ENCODE peak calls at places on chromosomes 7 and 10, in seven cellular contexts. One of them, this sample, is unnamed.

GRCh38 chr10:110547139-110547761 is 20.2 kb upstream of the SMC3 start:
- DNase-seq in pancreas: no peak
- DNase-seq in esophagus squamous epithelium: no peak
- DNase-seq in spleen: no peak
- DNase-seq in hepatocyte: peak; percentile 77
- DNase-seq in HAP-1: no peak
- DNase-seq in neuronal stem cell: no peak
- DNase-seq in this sample: no peak

GRCh38 chr10:118569241-118569881 is 26.1 kb downstream of the PRLHR start:
- DNase-seq in pancreas: no peak
- DNase-seq in esophagus squamous epithelium: no peak
- DNase-seq in spleen: no peak
- DNase-seq in hepatocyte: no peak
- DNase-seq in HAP-1: no peak
- DNase-seq in neuronal stem cell: no peak
- DNase-seq in this sample: no peak

GRCh38 chr7:117791877-117792780 is 81.1 kb downstream of the CTTNBP2 start:
- DNase-seq in pancreas: peak; percentile 31
- DNase-seq in esophagus squamous epithelium: no peak
- DNase-seq in spleen: no peak
- DNase-seq in hepatocyte: no peak
- DNase-seq in HAP-1: no peak
- DNase-seq in neuronal stem cell: no peak
- DNase-seq in this sample: no peak

GRCh38 chr7:44284216-44284615 is 41.2 kb downstream of the CAMK2B start:
- DNase-seq in pancreas: peak; percentile 7
- DNase-seq in esophagus squamous epithelium: no peak
- DNase-seq in spleen: peak; percentile 70
- DNase-seq in hepatocyte: no peak
- DNase-seq in HAP-1: no peak
- DNase-seq in neuronal stem cell: no peak
- DNase-seq in this sample: peak; percentile 55

GRCh38 chr10:10032991-10033390 is 984.7 kb upstream of the CELF2 start:
- DNase-seq in pancreas: no peak
- DNase-seq in esophagus squamous epithelium: no peak
- DNase-seq in spleen: no peak
- DNase-seq in hepatocyte: no peak
- DNase-seq in HAP-1: no peak
- DNase-seq in neuronal stem cell: no peak
- DNase-seq in this sample: no peak

GRCh38 chr7:153061913-153062528 is 302.5 kb downstream of the ACTR3B start:
- DNase-seq in pancreas: no peak
- DNase-seq in esophagus squamous epithelium: no peak
- DNase-seq in spleen: no peak
- DNase-seq in hepatocyte: peak; percentile 62
- DNase-seq in HAP-1: peak; percentile 61
- DNase-seq in neuronal stem cell: peak; percentile 54
- DNase-seq in this sample: no peak

GRCh38 chr7:85094046-85094720 is 92.7 kb downstream of the SEMA3D start:
- DNase-seq in pancreas: no peak
- DNase-seq in esophagus squamous epithelium: no peak
- DNase-seq in spleen: no peak
- DNase-seq in hepatocyte: no peak
- DNase-seq in HAP-1: no peak
- DNase-seq in neuronal stem cell: no peak
- DNase-seq in this sample: no peak

GRCh38 chr10:79300711-79301110 is 46.6 kb upstream of the PPIF start:
- DNase-seq in pancreas: no peak
- DNase-seq in esophagus squamous epithelium: no peak
- DNase-seq in spleen: no peak
- DNase-seq in hepatocyte: no peak
- DNase-seq in HAP-1: no peak
- DNase-seq in neuronal stem cell: no peak
- DNase-seq in this sample: peak; percentile 70

GRCh38 chr10:98309366-98310355 is 41.7 kb upstream of the LOXL4 start:
- DNase-seq in pancreas: peak; percentile 44
- DNase-seq in esophagus squamous epithelium: no peak
- DNase-seq in spleen: no peak
- DNase-seq in hepatocyte: peak; percentile 88
- DNase-seq in HAP-1: peak; percentile 80
- DNase-seq in neuronal stem cell: peak; percentile 60
- DNase-seq in this sample: peak; percentile 86

GRCh38 chr10:103808784-103809183 is 46.6 kb downstream of the SH3PXD2A start:
- DNase-seq in pancreas: no peak
- DNase-seq in esophagus squamous epithelium: no peak
- DNase-seq in spleen: no peak
- DNase-seq in hepatocyte: no peak
- DNase-seq in HAP-1: no peak
- DNase-seq in neuronal stem cell: no peak
- DNase-seq in this sample: no peak

GRCh38 chr7:108794466-108794865 is 224.8 kb downstream of the DNAJB9 start:
- DNase-seq in pancreas: no peak
- DNase-seq in esophagus squamous epithelium: no peak
- DNase-seq in spleen: no peak
- DNase-seq in hepatocyte: no peak
- DNase-seq in HAP-1: no peak
- DNase-seq in neuronal stem cell: no peak
- DNase-seq in this sample: no peak

GRCh38 chr10:73641272-73642060 is at the start of gene MYOZ1:
- DNase-seq in pancreas: no peak
- DNase-seq in esophagus squamous epithelium: no peak
- DNase-seq in spleen: no peak
- DNase-seq in hepatocyte: no peak
- DNase-seq in HAP-1: no peak
- DNase-seq in neuronal stem cell: no peak
- DNase-seq in this sample: no peak

GRCh38 chr7:48337781-48338180 is 166.5 kb downstream of the ABCA13 start:
- DNase-seq in pancreas: no peak
- DNase-seq in esophagus squamous epithelium: no peak
- DNase-seq in spleen: no peak
- DNase-seq in hepatocyte: no peak
- DNase-seq in HAP-1: no peak
- DNase-seq in neuronal stem cell: no peak
- DNase-seq in this sample: no peak

GRCh38 chr7:25995893-25996529 is 156.0 kb upstream of the NFE2L3 start:
- DNase-seq in pancreas: peak; percentile 70
- DNase-seq in esophagus squamous epithelium: no peak
- DNase-seq in spleen: no peak
- DNase-seq in hepatocyte: peak; percentile 25
- DNase-seq in HAP-1: no peak
- DNase-seq in neuronal stem cell: no peak
- DNase-seq in this sample: no peak

GRCh38 chr10:24894728-24895127 is 57.7 kb downstream of the PRTFDC1 start:
- DNase-seq in pancreas: no peak
- DNase-seq in esophagus squamous epithelium: no peak
- DNase-seq in spleen: no peak
- DNase-seq in hepatocyte: no peak
- DNase-seq in HAP-1: no peak
- DNase-seq in neuronal stem cell: no peak
- DNase-seq in this sample: no peak

GRCh38 chr7:105007298-105007697 is 6.7 kb upstream of the KMT2E start:
- DNase-seq in pancreas: no peak
- DNase-seq in esophagus squamous epithelium: no peak
- DNase-seq in spleen: no peak
- DNase-seq in hepatocyte: no peak
- DNase-seq in HAP-1: no peak
- DNase-seq in neuronal stem cell: no peak
- DNase-seq in this sample: no peak

GRCh38 chr10:57898231-57898630 is 369.5 kb downstream of the IPMK start:
- DNase-seq in pancreas: no peak
- DNase-seq in esophagus squamous epithelium: no peak
- DNase-seq in spleen: no peak
- DNase-seq in hepatocyte: peak; percentile 7
- DNase-seq in HAP-1: no peak
- DNase-seq in neuronal stem cell: no peak
- DNase-seq in this sample: no peak

GRCh38 chr10:103881420-103882284 is 26.3 kb upstream of the SH3PXD2A start:
- DNase-seq in pancreas: no peak
- DNase-seq in esophagus squamous epithelium: no peak
- DNase-seq in spleen: no peak
- DNase-seq in hepatocyte: no peak
- DNase-seq in HAP-1: no peak
- DNase-seq in neuronal stem cell: no peak
- DNase-seq in this sample: no peak

GRCh38 chr10:70122742-70123141 is 9.9 kb downstream of the AIFM2 start:
- DNase-seq in pancreas: no peak
- DNase-seq in esophagus squamous epithelium: no peak
- DNase-seq in spleen: peak; percentile 0
- DNase-seq in hepatocyte: no peak
- DNase-seq in HAP-1: no peak
- DNase-seq in neuronal stem cell: no peak
- DNase-seq in this sample: no peak

GRCh38 chr10:29181936-29182335 is 106.9 kb upstream of the LYZL1 start:
- DNase-seq in pancreas: no peak
- DNase-seq in esophagus squamous epithelium: no peak
- DNase-seq in spleen: no peak
- DNase-seq in hepatocyte: no peak
- DNase-seq in HAP-1: no peak
- DNase-seq in neuronal stem cell: no peak
- DNase-seq in this sample: no peak

GRCh38 chr7:90401989-90402388 is 1.3 kb upstream of the CLDN12 start:
- DNase-seq in pancreas: no peak
- DNase-seq in esophagus squamous epithelium: no peak
- DNase-seq in spleen: no peak
- DNase-seq in hepatocyte: no peak
- DNase-seq in HAP-1: no peak
- DNase-seq in neuronal stem cell: no peak
- DNase-seq in this sample: no peak

GRCh38 chr7:30510124-30511074 is 5.8 kb upstream of the GGCT start:
- DNase-seq in pancreas: no peak
- DNase-seq in esophagus squamous epithelium: no peak
- DNase-seq in spleen: no peak
- DNase-seq in hepatocyte: peak; percentile 50
- DNase-seq in HAP-1: peak; percentile 62
- DNase-seq in neuronal stem cell: no peak
- DNase-seq in this sample: no peak

GRCh38 chr7:74164985-74165456 is 9.1 kb upstream of the EIF4H start:
- DNase-seq in pancreas: peak; percentile 71
- DNase-seq in esophagus squamous epithelium: no peak
- DNase-seq in spleen: no peak
- DNase-seq in hepatocyte: no peak
- DNase-seq in HAP-1: peak; percentile 57
- DNase-seq in neuronal stem cell: no peak
- DNase-seq in this sample: no peak

GRCh38 chr10:93746844-93747284 is 10.9 kb upstream of the LGI1 start:
- DNase-seq in pancreas: no peak
- DNase-seq in esophagus squamous epithelium: no peak
- DNase-seq in spleen: no peak
- DNase-seq in hepatocyte: peak; percentile 72
- DNase-seq in HAP-1: peak; percentile 30
- DNase-seq in neuronal stem cell: no peak
- DNase-seq in this sample: no peak

GRCh38 chr7:44881610-44882009 is 3.7 kb downstream of the PURB start:
- DNase-seq in pancreas: no peak
- DNase-seq in esophagus squamous epithelium: no peak
- DNase-seq in spleen: no peak
- DNase-seq in hepatocyte: no peak
- DNase-seq in HAP-1: no peak
- DNase-seq in neuronal stem cell: no peak
- DNase-seq in this sample: no peak

GRCh38 chr10:3480281-3480999 is 304.6 kb downstream of the KLF6 start:
- DNase-seq in pancreas: no peak
- DNase-seq in esophagus squamous epithelium: no peak
- DNase-seq in spleen: no peak
- DNase-seq in hepatocyte: no peak
- DNase-seq in HAP-1: no peak
- DNase-seq in neuronal stem cell: no peak
- DNase-seq in this sample: no peak
- H3K4me1 ChIP-seq in pancreas: no peaks in the 10 kb centered on the region
- H3K4me1 ChIP-seq in esophagus squamous epithelium: peaks cover 31% of the 10 kb centered on the region
- H3K4me1 ChIP-seq in spleen: peaks cover 34% of the 10 kb centered on the region
- H3K4me1 ChIP-seq in hepatocyte: peaks cover 23% of the 10 kb centered on the region
- H3K4me1 ChIP-seq in HAP-1: no peaks in the 10 kb centered on the region
- H3K4me1 ChIP-seq in neuronal stem cell: peaks cover 8% of the 10 kb centered on the region
- H3K4me1 ChIP-seq in this sample: peaks cover 11% of the 10 kb centered on the region

GRCh38 chr7:1045727-1046063 is 1.3 kb downstream of the GPR146 start:
- DNase-seq in pancreas: no peak
- DNase-seq in esophagus squamous epithelium: no peak
- DNase-seq in spleen: peak; percentile 55
- DNase-seq in hepatocyte: no peak
- DNase-seq in HAP-1: no peak
- DNase-seq in neuronal stem cell: no peak
- DNase-seq in this sample: no peak
- H3K4me1 ChIP-seq in pancreas: peaks cover 39% of the 10 kb centered on the region
- H3K4me1 ChIP-seq in esophagus squamous epithelium: peaks cover 53% of the 10 kb centered on the region
- H3K4me1 ChIP-seq in spleen: peaks cover 98% of the 10 kb centered on the region
- H3K4me1 ChIP-seq in hepatocyte: peaks cover 49% of the 10 kb centered on the region
- H3K4me1 ChIP-seq in HAP-1: peaks cover 8% of the 10 kb centered on the region
- H3K4me1 ChIP-seq in neuronal stem cell: peaks cover 31% of the 10 kb centered on the region
- H3K4me1 ChIP-seq in this sample: peaks cover 69% of the 10 kb centered on the region

DNA sequence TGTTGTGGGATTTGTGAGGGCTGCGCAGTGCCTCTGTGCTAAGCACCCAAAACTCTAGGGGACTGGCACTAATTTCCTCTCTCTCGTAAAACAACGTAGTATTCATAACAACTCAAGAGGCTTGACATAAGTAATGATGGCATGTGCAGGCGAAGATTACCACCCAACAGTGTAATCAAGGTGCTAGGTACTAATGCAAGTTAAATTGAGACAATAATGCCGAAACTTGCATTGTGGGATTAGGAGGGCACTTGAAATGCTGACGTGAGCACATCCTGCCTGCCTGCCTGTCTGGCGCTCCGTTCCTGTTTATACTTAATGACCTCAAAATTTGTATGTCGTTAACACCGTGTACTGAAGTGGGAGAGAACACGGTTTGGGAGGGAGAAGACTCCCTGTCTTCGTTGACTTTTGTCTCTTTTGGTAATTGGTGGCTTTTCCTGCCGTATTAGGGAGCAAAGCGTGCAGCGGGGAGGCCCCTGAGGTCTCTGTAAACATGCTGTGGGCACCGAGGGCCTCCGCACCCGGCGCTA is 139.0 kb downstream of the MGMT start:
- DNase-seq in pancreas: no peak
- DNase-seq in esophagus squamous epithelium: peak; percentile 18
- DNase-seq in spleen: no peak
- DNase-seq in hepatocyte: no peak
- DNase-seq in HAP-1: no peak
- DNase-seq in neuronal stem cell: no peak
- DNase-seq in this sample: no peak
- H3K4me1 ChIP-seq in pancreas: no peaks in the 10 kb centered on the region
- H3K4me1 ChIP-seq in esophagus squamous epithelium: no peaks in the 10 kb centered on the region
- H3K4me1 ChIP-seq in spleen: peaks cover 13% of the 10 kb centered on the region
- H3K4me1 ChIP-seq in hepatocyte: peaks cover 9% of the 10 kb centered on the region
- H3K4me1 ChIP-seq in HAP-1: no peaks in the 10 kb centered on the region
- H3K4me1 ChIP-seq in neuronal stem cell: no peaks in the 10 kb centered on the region
- H3K4me1 ChIP-seq in this sample: no peaks in the 10 kb centered on the region

DNA sequence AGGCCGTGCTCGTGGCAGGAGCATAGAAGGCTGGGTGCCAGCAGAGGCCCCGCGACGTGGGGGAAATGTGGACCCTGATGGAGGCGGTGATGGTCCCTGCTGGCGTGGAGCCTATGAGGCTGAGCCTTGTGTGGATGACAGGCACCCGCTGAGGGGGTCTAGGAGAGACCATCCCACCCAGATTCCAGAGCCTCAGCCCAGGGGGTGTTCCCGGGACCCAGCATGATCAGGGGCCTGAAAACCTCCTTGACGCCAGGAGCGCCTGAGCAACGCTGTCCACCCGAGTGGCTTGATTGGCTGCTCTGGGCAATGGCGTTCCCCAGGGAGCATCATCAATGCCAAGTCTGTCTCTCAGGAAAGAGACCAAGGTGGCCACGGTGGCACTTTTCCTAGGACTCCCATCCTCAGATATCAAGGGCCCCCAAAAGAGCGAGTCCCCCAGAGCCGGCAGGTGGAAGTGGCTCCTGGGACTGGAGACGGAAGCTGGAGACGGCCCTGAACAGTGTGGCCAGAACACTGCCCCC is 61.1 kb downstream of the PWWP2B start:
- DNase-seq in pancreas: no peak
- DNase-seq in esophagus squamous epithelium: no peak
- DNase-seq in spleen: no peak
- DNase-seq in hepatocyte: no peak
- DNase-seq in HAP-1: no peak
- DNase-seq in neuronal stem cell: no peak
- DNase-seq in this sample: no peak
- H3K4me1 ChIP-seq in pancreas: peaks cover 17% of the 10 kb centered on the region
- H3K4me1 ChIP-seq in esophagus squamous epithelium: peaks cover 24% of the 10 kb centered on the region
- H3K4me1 ChIP-seq in spleen: peaks cover 27% of the 10 kb centered on the region
- H3K4me1 ChIP-seq in hepatocyte: peaks cover 24% of the 10 kb centered on the region
- H3K4me1 ChIP-seq in HAP-1: peaks cover 4% of the 10 kb centered on the region
- H3K4me1 ChIP-seq in neuronal stem cell: no peaks in the 10 kb centered on the region
- H3K4me1 ChIP-seq in this sample: peaks cover 22% of the 10 kb centered on the region

This sample was measured in upper lobe of left lung.